ENCODE peak calls at places on chromosome 20, in five cellular contexts. D, U, Y, B and R are unnamed samples.

GRCh38 chr20:58553166-58553696 is 38.0 kb upstream of the APCDD1L start:
- DNase-seq in D (no peak), U (no peak), Y (no peak), B (no peak), R (no peak)

GRCh38 chr20:56979125-56979524 is 287.3 kb downstream of the BMP7 start:
- DNase-seq in D (no peak), U (no peak), Y (no peak), B (no peak), R (no peak)

GRCh38 chr20:4112490-4113420 is 97.4 kb upstream of the RNF24 start:
- DNase-seq in D (no peak), U (peak; percentile 58), Y (no peak), B (no peak), R (no peak)

GRCh38 chr20:58133020-58133419 is 95.4 kb downstream of the ANKRD60 start:
- DNase-seq in D (no peak), U (no peak), Y (peak; percentile 10), B (no peak), R (no peak)

GRCh38 chr20:25750765-25751696 is 54.4 kb upstream of the ZNF337 start:
- DNase-seq in D (peak; percentile 35), U (peak; percentile 28), Y (peak; percentile 42), B (peak; percentile 30), R (no peak)

GRCh38 chr20:13525225-13525940 is 113.3 kb downstream of the TASP1 start:
- DNase-seq in D (no peak), U (peak; percentile 97), Y (no peak), B (no peak), R (no peak)

GRCh38 chr20:59006864-59007757 is at the start of gene CTSZ:
- DNase-seq in D (no peak), U (no peak), Y (no peak), B (no peak), R (no peak)

GRCh38 chr20:18224968-18225568 is 63.3 kb upstream of the ZNF133 start:
- DNase-seq in D (peak; percentile 45), U (peak; percentile 64), Y (no peak), B (no peak), R (peak; percentile 19)

GRCh38 chr20:51044796-51045195 is 21.9 kb upstream of the KCNG1 start:
- DNase-seq in D (no peak), U (no peak), Y (no peak), B (no peak), R (no peak)

GRCh38 chr20:20864346-20865096 is 152.1 kb upstream of the RALGAPA2 start:
- DNase-seq in D (no peak), U (no peak), Y (peak; percentile 51), B (no peak), R (peak; percentile 5)

GRCh38 chr20:57678340-57678739 is 31.5 kb downstream of the PMEPA1 start:
- DNase-seq in D (peak; percentile 28), U (no peak), Y (peak; percentile 74), B (no peak), R (peak; percentile 81)

GRCh38 chr20:51532577-51533191 is 9.8 kb downstream of the NFATC2 start:
- DNase-seq in D (peak; percentile 62), U (peak; percentile 45), Y (no peak), B (no peak), R (no peak)

GRCh38 chr20:34705383-34706021 is 1.4 kb downstream of the TP53INP2 start:
- DNase-seq in D (peak; percentile 27), U (peak; percentile 23), Y (peak; percentile 38), B (no peak), R (no peak)

GRCh38 chr20:21719592-21720214 is 14.2 kb downstream of the PAX1 start:
- DNase-seq in D (no peak), U (peak; percentile 47), Y (no peak), B (no peak), R (peak; percentile 17)

GRCh38 chr20:62303327-62304226 is 780 bp downstream of the ADRM1 start:
- DNase-seq in D (no peak), U (no peak), Y (peak; percentile 68), B (no peak), R (no peak)

GRCh38 chr20:23117738-23118137 is 31.6 kb upstream of the CD93 start:
- DNase-seq in D (no peak), U (no peak), Y (no peak), B (no peak), R (no peak)

GRCh38 chr20:2713285-2713684 is 20.7 kb downstream of the EBF4 start:
- DNase-seq in D (no peak), U (no peak), Y (no peak), B (no peak), R (no peak)